ENCODE peak calls at places on chromosomes 3 and 15, in ten cellular contexts. One of them, this sample, is unnamed.

GRCh38 chr15:57227899-57228298 is 148.4 kb upstream of the CGNL1 start:
- DNase-seq in stomach: no peak
- DNase-seq in lung: no peak
- DNase-seq in ovary: no peak
- DNase-seq in fibroblast of lung: peak; percentile 82
- DNase-seq in transverse colon: no peak
- DNase-seq in tibial nerve: no peak
- DNase-seq in astrocyte: peak; percentile 92
- DNase-seq in ascending aorta: no peak
- DNase-seq in tibial artery: no peak
- DNase-seq in this sample: no peak

GRCh38 chr3:10224794-10225660 is 23.2 kb upstream of the TATDN2 start:
- DNase-seq in ascending aorta: peak; percentile 91
- DNase-seq in stomach: peak; percentile 83
- DNase-seq in transverse colon: peak; percentile 85
- DNase-seq in astrocyte: peak; percentile 35
- DNase-seq in tibial artery: peak; percentile 86
- DNase-seq in ovary: peak; percentile 52
- DNase-seq in fibroblast of lung: peak; percentile 76
- DNase-seq in tibial nerve: peak; percentile 82
- DNase-seq in lung: peak; percentile 75
- DNase-seq in this sample: peak; percentile 74

GRCh38 chr3:119831022-119831421 is 49.1 kb downstream of the NR1I2 start:
- DNase-seq in astrocyte: no peak
- DNase-seq in ovary: no peak
- DNase-seq in tibial nerve: no peak
- DNase-seq in ascending aorta: no peak
- DNase-seq in transverse colon: no peak
- DNase-seq in lung: no peak
- DNase-seq in tibial artery: no peak
- DNase-seq in fibroblast of lung: no peak
- DNase-seq in stomach: no peak
- DNase-seq in this sample: no peak

GRCh38 chr3:109382573-109382972 is 45.2 kb upstream of the DPPA4 start:
- DNase-seq in tibial artery: no peak
- DNase-seq in transverse colon: no peak
- DNase-seq in stomach: no peak
- DNase-seq in fibroblast of lung: no peak
- DNase-seq in astrocyte: no peak
- DNase-seq in ascending aorta: no peak
- DNase-seq in ovary: no peak
- DNase-seq in tibial nerve: no peak
- DNase-seq in lung: no peak
- DNase-seq in this sample: no peak

GRCh38 chr3:54087581-54088410 is 34.6 kb upstream of the CACNA2D3 start:
- DNase-seq in lung: no peak
- DNase-seq in astrocyte: no peak
- DNase-seq in fibroblast of lung: no peak
- DNase-seq in tibial nerve: no peak
- DNase-seq in tibial artery: no peak
- DNase-seq in transverse colon: no peak
- DNase-seq in ascending aorta: no peak
- DNase-seq in ovary: peak; percentile 47
- DNase-seq in stomach: no peak
- DNase-seq in this sample: no peak

GRCh38 chr3:108180214-108180613 is 42.0 kb downstream of the IFT57 start:
- DNase-seq in lung: no peak
- DNase-seq in tibial artery: no peak
- DNase-seq in tibial nerve: no peak
- DNase-seq in astrocyte: peak; percentile 89
- DNase-seq in ascending aorta: no peak
- DNase-seq in transverse colon: no peak
- DNase-seq in fibroblast of lung: peak; percentile 52
- DNase-seq in stomach: no peak
- DNase-seq in ovary: no peak
- DNase-seq in this sample: no peak

GRCh38 chr15:45670511-45670910 is 35.7 kb downstream of the SQOR start:
- DNase-seq in fibroblast of lung: peak; percentile 9
- DNase-seq in ovary: no peak
- DNase-seq in lung: no peak
- DNase-seq in stomach: no peak
- DNase-seq in tibial artery: no peak
- DNase-seq in transverse colon: no peak
- DNase-seq in astrocyte: no peak
- DNase-seq in ascending aorta: no peak
- DNase-seq in tibial nerve: no peak
- DNase-seq in this sample: no peak

GRCh38 chr15:32028921-32029320 is 1.4 kb upstream of the CHRNA7 start:
- DNase-seq in stomach: no peak
- DNase-seq in tibial artery: no peak
- DNase-seq in ascending aorta: no peak
- DNase-seq in fibroblast of lung: no peak
- DNase-seq in lung: no peak
- DNase-seq in transverse colon: no peak
- DNase-seq in astrocyte: no peak
- DNase-seq in ovary: no peak
- DNase-seq in tibial nerve: no peak
- DNase-seq in this sample: no peak

GRCh38 chr15:94671845-94672524 is 440.6 kb downstream of the MCTP2 start:
- DNase-seq in transverse colon: no peak
- DNase-seq in tibial artery: no peak
- DNase-seq in ascending aorta: no peak
- DNase-seq in tibial nerve: peak; percentile 31
- DNase-seq in stomach: no peak
- DNase-seq in astrocyte: peak; percentile 44
- DNase-seq in lung: no peak
- DNase-seq in fibroblast of lung: peak; percentile 83
- DNase-seq in ovary: peak; percentile 46
- DNase-seq in this sample: no peak

GRCh38 chr15:48974865-48975264 is 11.1 kb upstream of the SHC4 start:
- DNase-seq in ovary: no peak
- DNase-seq in ascending aorta: no peak
- DNase-seq in lung: no peak
- DNase-seq in transverse colon: no peak
- DNase-seq in tibial artery: no peak
- DNase-seq in stomach: no peak
- DNase-seq in tibial nerve: no peak
- DNase-seq in fibroblast of lung: no peak
- DNase-seq in astrocyte: no peak
- DNase-seq in this sample: no peak

GRCh38 chr15:70186152-70186551 is 88.4 kb upstream of the TLE3 start:
- DNase-seq in tibial artery: no peak
- DNase-seq in stomach: no peak
- DNase-seq in tibial nerve: no peak
- DNase-seq in ovary: no peak
- DNase-seq in astrocyte: no peak
- DNase-seq in transverse colon: no peak
- DNase-seq in lung: no peak
- DNase-seq in fibroblast of lung: no peak
- DNase-seq in ascending aorta: no peak
- DNase-seq in this sample: no peak

GRCh38 chr3:17055374-17056276 is 170.9 kb downstream of the PLCL2 start:
- DNase-seq in tibial nerve: no peak
- DNase-seq in ascending aorta: no peak
- DNase-seq in tibial artery: no peak
- DNase-seq in transverse colon: no peak
- DNase-seq in stomach: no peak
- DNase-seq in fibroblast of lung: peak; percentile 32
- DNase-seq in ovary: no peak
- DNase-seq in lung: no peak
- DNase-seq in astrocyte: peak; percentile 35
- DNase-seq in this sample: no peak

GRCh38 chr3:4985330-4986174 is 6.3 kb downstream of the BHLHE40 start:
- DNase-seq in astrocyte: peak; percentile 88
- DNase-seq in ovary: no peak
- DNase-seq in tibial artery: peak; percentile 74
- DNase-seq in tibial nerve: peak; percentile 24
- DNase-seq in stomach: no peak
- DNase-seq in fibroblast of lung: no peak
- DNase-seq in ascending aorta: peak; percentile 70
- DNase-seq in lung: no peak
- DNase-seq in transverse colon: no peak
- DNase-seq in this sample: no peak
- H3K4me3 ChIP-seq in astrocyte: no peak overlapping the region
- H3K4me3 ChIP-seq in ovary: no peak overlapping the region
- H3K4me3 ChIP-seq in tibial artery: no peak overlapping the region
- H3K4me3 ChIP-seq in tibial nerve: no peak overlapping the region
- H3K4me3 ChIP-seq in stomach: no peak overlapping the region
- H3K4me3 ChIP-seq in fibroblast of lung: no peak overlapping the region
- H3K4me3 ChIP-seq in ascending aorta: peak overlapping the region; percentile 46
- H3K4me3 ChIP-seq in lung: no peak overlapping the region
- H3K4me3 ChIP-seq in transverse colon: no peak overlapping the region
- H3K4me3 ChIP-seq in this sample: peak overlapping the region; percentile 96

GRCh38 chr3:128911911-128912310 is 32.5 kb downstream of the ACAD9 start:
- DNase-seq in transverse colon: no peak
- DNase-seq in tibial artery: no peak
- DNase-seq in ascending aorta: no peak
- DNase-seq in fibroblast of lung: no peak
- DNase-seq in lung: no peak
- DNase-seq in astrocyte: no peak
- DNase-seq in stomach: no peak
- DNase-seq in tibial nerve: no peak
- DNase-seq in ovary: no peak
- DNase-seq in this sample: peak; percentile 39

GRCh38 chr3:128917291-128917690 is 37.9 kb downstream of the ACAD9 start:
- DNase-seq in lung: no peak
- DNase-seq in tibial nerve: no peak
- DNase-seq in stomach: no peak
- DNase-seq in fibroblast of lung: no peak
- DNase-seq in ovary: no peak
- DNase-seq in tibial artery: no peak
- DNase-seq in ascending aorta: peak; percentile 12
- DNase-seq in transverse colon: no peak
- DNase-seq in astrocyte: no peak
- DNase-seq in this sample: no peak

GRCh38 chr3:128919988-128920387 is 40.6 kb downstream of the ACAD9 start:
- DNase-seq in ovary: no peak
- DNase-seq in astrocyte: no peak
- DNase-seq in stomach: no peak
- DNase-seq in tibial nerve: no peak
- DNase-seq in ascending aorta: peak; percentile 27
- DNase-seq in fibroblast of lung: no peak
- DNase-seq in lung: no peak
- DNase-seq in transverse colon: no peak
- DNase-seq in tibial artery: no peak
- DNase-seq in this sample: no peak

GRCh38 chr3:128910006-128910405 is 30.6 kb downstream of the ACAD9 start:
- DNase-seq in tibial artery: no peak
- DNase-seq in ascending aorta: no peak
- DNase-seq in stomach: no peak
- DNase-seq in transverse colon: no peak
- DNase-seq in fibroblast of lung: no peak
- DNase-seq in astrocyte: no peak
- DNase-seq in lung: no peak
- DNase-seq in tibial nerve: no peak
- DNase-seq in ovary: no peak
- DNase-seq in this sample: no peak

DNA sequence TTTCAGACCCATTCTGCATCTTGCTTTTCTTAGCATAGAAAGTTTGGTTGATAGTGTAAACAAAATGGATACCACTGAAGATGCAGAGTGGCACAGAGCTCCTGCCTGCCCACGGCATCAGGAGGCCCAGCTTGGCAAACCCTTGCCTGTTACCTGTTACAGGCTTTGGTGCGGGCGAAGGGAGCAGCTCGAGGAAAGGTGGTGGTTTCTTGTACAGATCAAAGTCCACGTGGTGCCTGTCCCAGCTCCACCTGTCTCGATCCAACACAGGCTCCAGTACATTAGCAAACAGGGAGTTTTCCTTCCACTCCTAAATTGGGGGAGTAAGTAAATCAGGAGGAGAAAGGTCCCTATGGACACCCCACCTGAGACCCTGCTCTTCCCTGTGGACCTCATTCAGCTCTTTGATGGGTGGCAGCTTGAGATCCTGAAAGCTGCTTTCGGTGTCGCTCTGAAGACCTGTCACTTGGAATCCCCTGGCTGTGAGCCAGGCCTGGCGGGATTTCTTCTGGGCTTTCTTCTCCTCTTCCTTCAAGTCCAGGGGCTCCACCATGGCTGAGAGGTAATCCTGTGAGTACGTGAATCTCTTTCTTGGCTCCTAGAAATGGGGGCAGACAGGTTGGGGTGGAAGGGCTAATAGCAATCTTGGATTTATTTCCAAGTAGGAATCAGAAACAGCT is 35.7 kb downstream of the ACAD9 start:
- DNase-seq in ascending aorta: no peak
- DNase-seq in transverse colon: no peak
- DNase-seq in tibial artery: peak; percentile 53
- DNase-seq in tibial nerve: no peak
- DNase-seq in lung: no peak
- DNase-seq in astrocyte: no peak
- DNase-seq in stomach: no peak
- DNase-seq in ovary: no peak
- DNase-seq in fibroblast of lung: no peak
- DNase-seq in this sample: no peak
- H3K36me3 ChIP-seq in ascending aorta: peaks cover 37% of the 10 kb centered on the region
- H3K36me3 ChIP-seq in transverse colon: peaks cover 18% of the 10 kb centered on the region
- H3K36me3 ChIP-seq in tibial artery: peaks cover 30% of the 10 kb centered on the region
- H3K36me3 ChIP-seq in tibial nerve: peaks cover 86% of the 10 kb centered on the region
- H3K36me3 ChIP-seq in lung: peaks cover 14% of the 10 kb centered on the region
- H3K36me3 ChIP-seq in astrocyte: peaks cover 40% of the 10 kb centered on the region
- H3K36me3 ChIP-seq in stomach: peaks cover 45% of the 10 kb centered on the region
- H3K36me3 ChIP-seq in ovary: no peaks in the 10 kb centered on the region
- H3K36me3 ChIP-seq in fibroblast of lung: peaks cover 11% of the 10 kb centered on the region
- H3K36me3 ChIP-seq in this sample: peaks cover 88% of the 10 kb centered on the region

GRCh38 chr15:67119238-67119846 is 53.9 kb downstream of the SMAD3 start:
- DNase-seq in ascending aorta: no peak
- DNase-seq in astrocyte: no peak
- DNase-seq in lung: no peak
- DNase-seq in ovary: no peak
- DNase-seq in fibroblast of lung: no peak
- DNase-seq in tibial nerve: no peak
- DNase-seq in transverse colon: no peak
- DNase-seq in tibial artery: peak; percentile 40
- DNase-seq in stomach: no peak
- DNase-seq in this sample: no peak
- H3K4me1 ChIP-seq in ascending aorta: peaks cover 20% of the 10 kb centered on the region
- H3K4me1 ChIP-seq in astrocyte: peaks cover 50% of the 10 kb centered on the region
- H3K4me1 ChIP-seq in lung: peaks cover 33% of the 10 kb centered on the region
- H3K4me1 ChIP-seq in ovary: peaks cover 45% of the 10 kb centered on the region
- H3K4me1 ChIP-seq in fibroblast of lung: peaks cover 72% of the 10 kb centered on the region
- H3K4me1 ChIP-seq in tibial nerve: peaks cover 89% of the 10 kb centered on the region
- H3K4me1 ChIP-seq in transverse colon: peaks cover 47% of the 10 kb centered on the region
- H3K4me1 ChIP-seq in tibial artery: no peaks in the 10 kb centered on the region
- H3K4me1 ChIP-seq in stomach: peaks cover 67% of the 10 kb centered on the region
- H3K4me1 ChIP-seq in this sample: peaks cover 98% of the 10 kb centered on the region

DNA sequence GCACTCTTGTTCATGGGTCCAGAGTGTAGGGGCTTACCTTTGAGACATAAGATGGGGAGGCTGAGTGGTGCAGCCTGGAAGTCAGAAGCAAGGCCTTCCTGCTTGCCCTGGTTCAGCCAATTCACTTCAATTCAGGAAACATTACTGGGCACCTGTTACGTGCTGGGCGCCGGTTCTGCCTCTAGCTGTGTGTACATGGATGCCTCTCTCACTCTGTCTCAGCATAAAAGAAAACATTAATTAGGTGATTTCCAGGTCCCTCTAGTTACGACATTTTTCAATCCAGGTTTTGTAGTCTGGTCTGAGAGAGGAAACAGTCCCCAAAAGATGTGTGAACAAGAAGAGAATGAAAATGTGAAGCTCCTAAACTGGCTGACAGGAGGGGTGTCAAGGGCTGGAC is 1.2 kb downstream of the RTP1 start:
- DNase-seq in stomach: no peak
- DNase-seq in tibial nerve: no peak
- DNase-seq in tibial artery: no peak
- DNase-seq in fibroblast of lung: no peak
- DNase-seq in transverse colon: no peak
- DNase-seq in ascending aorta: no peak
- DNase-seq in astrocyte: no peak
- DNase-seq in ovary: no peak
- DNase-seq in lung: no peak
- DNase-seq in this sample: no peak
- H3K4me3 ChIP-seq in stomach: no peak overlapping the region
- H3K4me3 ChIP-seq in tibial nerve: no peak overlapping the region
- H3K4me3 ChIP-seq in tibial artery: no peak overlapping the region
- H3K4me3 ChIP-seq in fibroblast of lung: no peak overlapping the region
- H3K4me3 ChIP-seq in transverse colon: no peak overlapping the region
- H3K4me3 ChIP-seq in ascending aorta: no peak overlapping the region
- H3K4me3 ChIP-seq in astrocyte: no peak overlapping the region
- H3K4me3 ChIP-seq in ovary: no peak overlapping the region
- H3K4me3 ChIP-seq in lung: no peak overlapping the region
- H3K4me3 ChIP-seq in this sample: no peak overlapping the region